ENCODE peak calls at places on chromosomes 4 and X, in nine cellular contexts. D, Q, O, U, R, T, H, I and G are unnamed samples.
A peak's percentile ranks its signal among the peaks of the same experiment; 100 is the strongest.

GRCh38 chr4:61336488-61336887 is 136.4 kb downstream of the ADGRL3 start:
- DNase-seq in O (no peak), I (no peak), H (no peak), T (no peak), Q (no peak), R (no peak), U (no peak), D (no peak), G (no peak)

GRCh38 chr4:139556735-139557505 is 901 bp upstream of the SETD7 start:
- DNase-seq in D (peak; percentile 82), H (peak; percentile 78), I (peak; percentile 58), R (peak; percentile 21), Q (peak; percentile 86), T (peak; percentile 32), O (peak; percentile 67), U (peak; percentile 87), G (no peak)

GRCh38 chr4:65773636-65774035 is 103.3 kb upstream of the EPHA5 start:
- DNase-seq in I (no peak), H (no peak), U (no peak), R (no peak), Q (no peak), D (no peak), O (no peak), T (no peak), G (no peak)

GRCh38 chrX:104193485-104193884 is 27.2 kb downstream of the FAM199X start:
- DNase-seq in T (no peak), R (no peak), O (no peak), Q (no peak), H (no peak), D (no peak), U (no peak), I (no peak), G (no peak)

GRCh38 chrX:129636175-129636681 is 18.5 kb downstream of the APLN start:
- DNase-seq in T (no peak), I (no peak), R (no peak), U (no peak), Q (no peak), D (no peak), O (peak; percentile 70), H (no peak), G (no peak)

GRCh38 chr4:104693601-104694201 is 199.0 kb upstream of the CXXC4 start:
- DNase-seq in T (no peak), R (no peak), U (no peak), D (peak; percentile 23), H (no peak), O (no peak), Q (no peak), I (no peak), G (no peak)

GRCh38 chr4:157741642-157742041 is 431.2 kb downstream of the GASK1B start:
- DNase-seq in H (no peak), D (no peak), T (no peak), O (no peak), Q (no peak), U (no peak), R (no peak), I (no peak), G (no peak)

GRCh38 chr4:169042608-169043007 is 32.6 kb upstream of the CBR4 start:
- DNase-seq in T (no peak), I (no peak), D (no peak), R (no peak), O (no peak), U (no peak), Q (no peak), H (no peak), G (no peak)

GRCh38 chr4:150799207-150799606 is 215.9 kb downstream of the LRBA start:
- DNase-seq in H (no peak), U (no peak), I (no peak), Q (no peak), R (no peak), T (no peak), O (no peak), D (peak; percentile 20), G (no peak)

GRCh38 chr4:99645638-99646037 is 12.0 kb downstream of the C4orf54 start:
- DNase-seq in R (no peak), H (no peak), I (no peak), T (no peak), U (no peak), Q (no peak), D (no peak), O (no peak), G (no peak)

GRCh38 chr4:2803624-2804448 is 11.0 kb downstream of the SH3BP2 start:
- DNase-seq in R (no peak), U (no peak), O (no peak), T (no peak), H (peak; percentile 68), D (no peak), I (no peak), Q (peak; percentile 77), G (no peak)

GRCh38 chrX:153956044-153956907 is 11.8 kb upstream of the RENBP start:
- DNase-seq in D (no peak), I (no peak), R (no peak), Q (no peak), U (no peak), T (no peak), O (no peak), H (peak; percentile 42), G (no peak)

DNA sequence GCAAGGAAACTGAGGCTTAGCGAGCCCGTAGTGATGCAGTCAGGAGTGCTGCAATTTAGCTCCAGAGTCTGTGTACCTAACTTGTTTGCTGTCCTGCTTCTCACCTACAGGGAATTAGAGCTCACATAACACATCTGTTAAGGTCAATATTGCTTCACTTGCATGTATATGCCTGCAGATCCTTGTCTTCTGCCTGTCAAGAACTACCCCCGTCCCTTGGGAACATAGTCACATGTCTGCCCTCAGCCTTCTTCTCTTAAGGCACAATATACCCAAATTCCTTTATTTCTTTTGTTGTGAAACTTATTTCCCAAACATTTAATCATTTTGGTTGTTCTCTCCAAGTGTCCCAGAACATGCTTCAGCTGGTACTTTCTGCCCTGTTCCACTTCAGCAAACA is 103.3 kb upstream of the LEF1 start:
- DNase-seq in H (no peak), O (peak; percentile 5), T (no peak), R (no peak), Q (no peak), D (no peak), I (no peak), U (no peak), G (no peak)
- TF ChIP-seq CTCF in H (no peak), O (no peak), T (no peak), R (no peak), Q (no peak), D (no peak), I (no peak), U (no peak), G (no peak)

DNA sequence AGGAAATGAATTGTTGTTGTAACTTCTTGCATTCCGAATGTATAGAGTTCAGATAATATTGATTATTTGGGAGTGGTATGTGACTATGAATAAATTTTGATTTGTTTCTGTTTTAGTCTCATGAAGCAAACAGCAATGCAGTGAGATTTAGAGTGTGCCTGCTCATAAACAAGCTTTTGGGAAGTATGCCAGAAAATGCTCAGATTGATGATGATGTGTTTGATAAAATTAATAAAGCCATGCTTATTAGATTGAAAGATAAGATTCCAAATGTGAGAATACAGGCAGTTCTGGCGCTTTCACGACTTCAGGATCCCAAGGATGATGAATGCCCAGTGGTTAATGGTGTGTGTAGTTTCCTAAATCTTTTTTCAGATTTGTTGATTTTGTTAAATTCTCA is 2.0 kb downstream of the NCAPG start:
- DNase-seq in Q (no peak), I (no peak), T (no peak), D (no peak), U (no peak), H (no peak), O (no peak), R (no peak), G (no peak)
- H3K4me3 ChIP-seq in Q (no peak overlapping the region), I (no peak overlapping the region), T (no peak overlapping the region), D (peak overlapping the region; percentile 72), U (no peak overlapping the region), H (no peak overlapping the region), O (no peak overlapping the region), R (no peak overlapping the region), G (peak overlapping the region; percentile 91)

DNA sequence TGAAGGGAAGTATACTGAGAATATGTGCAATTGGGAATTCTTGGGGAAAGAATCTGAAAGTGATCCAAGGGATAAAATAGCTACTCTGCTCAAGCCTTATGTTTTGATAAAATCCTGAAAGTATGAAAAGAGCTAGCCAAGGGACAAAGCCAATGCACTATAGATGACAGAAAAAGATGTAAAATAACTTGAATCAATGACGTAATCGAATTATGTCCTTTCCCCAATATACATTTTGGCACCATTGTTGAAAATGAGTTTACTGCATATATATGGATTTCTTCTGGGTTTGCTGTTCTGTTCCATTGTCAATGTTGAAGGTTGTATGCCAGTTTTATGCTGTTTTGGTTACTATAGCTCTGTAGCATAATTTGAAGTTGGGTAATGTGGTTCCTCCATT is 407.3 kb downstream of the DCAF12L2 start:
- DNase-seq in T (no peak), U (no peak), Q (no peak), R (no peak), H (no peak), O (no peak), I (no peak), D (no peak), G (no peak)
- TF ChIP-seq CTCF in T (no peak), U (no peak), Q (no peak), R (no peak), H (no peak), O (no peak), I (no peak), D (no peak), G (no peak)

DNA sequence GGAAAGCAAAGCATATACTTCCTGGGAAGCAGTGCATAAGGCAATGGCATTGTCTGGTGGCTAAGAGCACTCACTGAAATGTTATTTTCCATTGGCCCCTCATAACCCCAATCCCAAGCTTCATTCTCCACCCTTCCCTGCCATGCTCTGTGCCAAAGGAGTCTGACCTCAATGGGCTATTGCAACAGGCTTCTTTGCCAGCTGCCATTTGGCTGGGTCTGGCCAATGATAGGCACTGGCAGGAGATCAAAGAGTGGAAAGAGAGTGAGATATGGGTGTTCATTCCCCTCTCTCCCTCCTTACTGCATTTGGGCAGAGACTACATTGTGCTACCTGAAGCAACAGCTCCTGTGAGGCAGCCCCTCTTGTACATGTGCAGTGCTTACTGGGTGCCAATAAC is 51.5 kb downstream of the LHFPL1 start:
- DNase-seq in Q (no peak), H (no peak), T (no peak), U (no peak), I (no peak), R (no peak), D (no peak), O (no peak), G (no peak)
- H3K4me3 ChIP-seq in Q (no peak overlapping the region), H (no peak overlapping the region), T (no peak overlapping the region), U (no peak overlapping the region), I (no peak overlapping the region), R (no peak overlapping the region), D (no peak overlapping the region), O (no peak overlapping the region), G (no peak overlapping the region)

DNA sequence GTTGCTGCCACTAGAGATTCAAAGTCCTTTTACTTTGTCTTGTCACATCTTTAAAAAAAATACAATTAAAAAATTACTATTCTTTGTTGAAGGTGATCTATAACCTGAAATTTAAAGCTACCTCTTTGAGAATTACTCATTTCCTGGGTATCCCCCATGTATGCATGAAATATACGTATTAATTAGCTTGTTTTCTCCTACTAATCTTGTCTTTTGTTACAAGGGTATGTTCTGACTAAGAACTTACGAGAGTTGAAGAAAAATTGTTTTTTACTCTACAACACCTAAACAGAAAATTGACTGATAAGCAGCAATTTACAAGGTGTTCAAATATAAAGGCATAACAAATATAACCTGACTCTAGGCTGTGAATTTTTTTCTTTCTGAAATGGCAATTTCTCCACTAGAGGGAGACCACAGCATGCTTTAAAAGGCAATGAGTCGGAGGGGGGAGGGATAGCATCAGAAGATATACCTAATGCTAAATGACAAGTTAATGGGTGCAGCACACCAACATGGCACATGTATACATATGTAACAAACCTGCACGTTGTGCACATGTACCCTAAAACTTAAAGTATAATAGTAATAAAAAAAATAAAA is 249.6 kb downstream of the OPHN1 start:
- DNase-seq in I (no peak), H (no peak), R (no peak), Q (no peak), T (no peak), D (peak; percentile 61), O (peak; percentile 49), U (no peak), G (no peak)
- TF ChIP-seq CTCF in I (no peak), H (no peak), R (no peak), Q (peak; percentile 36), T (no peak), D (peak; percentile 56), O (peak; percentile 56), U (no peak), G (peak; percentile 69)